ENCODE peak calls at places on chromosomes 7 and 10, in ten cellular contexts. One of them, this sample, is unnamed.

GRCh38 chr10:28592953-28593352 is 60.0 kb downstream of the WAC start:
- DNase-seq in NCI-H1417: no peak
- DNase-seq in HTR-8/SVneo: peak; percentile 51
- DNase-seq in endothelial cell: no peak
- DNase-seq in epithelial cell of esophagus: peak; percentile 85
- DNase-seq in renal cortical epithelial cell: peak; percentile 87
- DNase-seq in NCI-H510A treated with DMSO at 0.1 percent for 48 hours: no peak
- DNase-seq in tibial nerve: no peak
- DNase-seq in LNCaP clone FGC: no peak
- DNase-seq in NCI-H460: peak; percentile 16
- DNase-seq in this sample: no peak

GRCh38 chr7:4149645-4150044 is 532.5 kb upstream of the FOXK1 start:
- DNase-seq in NCI-H510A treated with DMSO at 0.1 percent for 48 hours: no peak
- DNase-seq in NCI-H460: no peak
- DNase-seq in LNCaP clone FGC: no peak
- DNase-seq in tibial nerve: no peak
- DNase-seq in epithelial cell of esophagus: no peak
- DNase-seq in endothelial cell: no peak
- DNase-seq in NCI-H1417: no peak
- DNase-seq in HTR-8/SVneo: no peak
- DNase-seq in renal cortical epithelial cell: no peak
- DNase-seq in this sample: no peak

GRCh38 chr10:12500406-12501303 is 151.3 kb downstream of the CAMK1D start:
- DNase-seq in epithelial cell of esophagus: no peak
- DNase-seq in renal cortical epithelial cell: no peak
- DNase-seq in NCI-H460: no peak
- DNase-seq in NCI-H510A treated with DMSO at 0.1 percent for 48 hours: peak; percentile 63
- DNase-seq in HTR-8/SVneo: no peak
- DNase-seq in NCI-H1417: peak; percentile 72
- DNase-seq in endothelial cell: no peak
- DNase-seq in LNCaP clone FGC: peak; percentile 39
- DNase-seq in tibial nerve: no peak
- DNase-seq in this sample: peak; percentile 40

GRCh38 chr7:4792537-4793126 is 17.2 kb downstream of the AP5Z1 start:
- DNase-seq in NCI-H460: no peak
- DNase-seq in renal cortical epithelial cell: no peak
- DNase-seq in NCI-H1417: no peak
- DNase-seq in HTR-8/SVneo: no peak
- DNase-seq in tibial nerve: no peak
- DNase-seq in endothelial cell: peak; percentile 70
- DNase-seq in epithelial cell of esophagus: no peak
- DNase-seq in NCI-H510A treated with DMSO at 0.1 percent for 48 hours: no peak
- DNase-seq in LNCaP clone FGC: no peak
- DNase-seq in this sample: no peak

GRCh38 chr10:91043173-91043910 is 122.5 kb upstream of the ANKRD1 start:
- DNase-seq in renal cortical epithelial cell: peak; percentile 26
- DNase-seq in epithelial cell of esophagus: peak; percentile 35
- DNase-seq in NCI-H460: peak; percentile 45
- DNase-seq in LNCaP clone FGC: peak; percentile 22
- DNase-seq in tibial nerve: peak; percentile 36
- DNase-seq in endothelial cell: peak; percentile 13
- DNase-seq in NCI-H510A treated with DMSO at 0.1 percent for 48 hours: peak; percentile 37
- DNase-seq in NCI-H1417: peak; percentile 40
- DNase-seq in HTR-8/SVneo: peak; percentile 20
- DNase-seq in this sample: peak; percentile 23

GRCh38 chr7:12244129-12244528 is 33.0 kb downstream of the TMEM106B start:
- DNase-seq in renal cortical epithelial cell: peak; percentile 19
- DNase-seq in NCI-H460: peak; percentile 40
- DNase-seq in endothelial cell: peak; percentile 30
- DNase-seq in epithelial cell of esophagus: peak; percentile 31
- DNase-seq in NCI-H510A treated with DMSO at 0.1 percent for 48 hours: no peak
- DNase-seq in NCI-H1417: peak; percentile 58
- DNase-seq in tibial nerve: no peak
- DNase-seq in LNCaP clone FGC: peak; percentile 8
- DNase-seq in HTR-8/SVneo: peak; percentile 15
- DNase-seq in this sample: peak; percentile 71

GRCh38 chr7:70743531-70743930 is 388.4 kb upstream of the GALNT17 start:
- DNase-seq in NCI-H460: no peak
- DNase-seq in HTR-8/SVneo: no peak
- DNase-seq in tibial nerve: no peak
- DNase-seq in NCI-H1417: no peak
- DNase-seq in renal cortical epithelial cell: no peak
- DNase-seq in LNCaP clone FGC: no peak
- DNase-seq in epithelial cell of esophagus: no peak
- DNase-seq in endothelial cell: no peak
- DNase-seq in NCI-H510A treated with DMSO at 0.1 percent for 48 hours: no peak
- DNase-seq in this sample: no peak

GRCh38 chr7:151261534-151261933 is 13.0 kb upstream of the SMARCD3 start:
- DNase-seq in epithelial cell of esophagus: no peak
- DNase-seq in renal cortical epithelial cell: no peak
- DNase-seq in NCI-H460: no peak
- DNase-seq in tibial nerve: no peak
- DNase-seq in HTR-8/SVneo: no peak
- DNase-seq in NCI-H1417: peak; percentile 50
- DNase-seq in endothelial cell: no peak
- DNase-seq in NCI-H510A treated with DMSO at 0.1 percent for 48 hours: no peak
- DNase-seq in LNCaP clone FGC: no peak
- DNase-seq in this sample: no peak

GRCh38 chr10:113169853-113170455 is 219.9 kb downstream of the TCF7L2 start:
- DNase-seq in tibial nerve: no peak
- DNase-seq in NCI-H510A treated with DMSO at 0.1 percent for 48 hours: no peak
- DNase-seq in NCI-H1417: no peak
- DNase-seq in endothelial cell: no peak
- DNase-seq in HTR-8/SVneo: no peak
- DNase-seq in renal cortical epithelial cell: no peak
- DNase-seq in NCI-H460: no peak
- DNase-seq in LNCaP clone FGC: no peak
- DNase-seq in epithelial cell of esophagus: no peak
- DNase-seq in this sample: no peak

GRCh38 chr10:79552143-79552542 is 8.1 kb downstream of the SFTPA2 start:
- DNase-seq in renal cortical epithelial cell: no peak
- DNase-seq in endothelial cell: no peak
- DNase-seq in NCI-H460: no peak
- DNase-seq in tibial nerve: no peak
- DNase-seq in epithelial cell of esophagus: no peak
- DNase-seq in NCI-H510A treated with DMSO at 0.1 percent for 48 hours: no peak
- DNase-seq in HTR-8/SVneo: no peak
- DNase-seq in LNCaP clone FGC: no peak
- DNase-seq in NCI-H1417: no peak
- DNase-seq in this sample: no peak

GRCh38 chr10:29329420-29329819 is 40.5 kb downstream of the LYZL1 start:
- DNase-seq in renal cortical epithelial cell: peak; percentile 59
- DNase-seq in LNCaP clone FGC: no peak
- DNase-seq in endothelial cell: no peak
- DNase-seq in NCI-H510A treated with DMSO at 0.1 percent for 48 hours: peak; percentile 36
- DNase-seq in HTR-8/SVneo: no peak
- DNase-seq in NCI-H1417: peak; percentile 96
- DNase-seq in epithelial cell of esophagus: no peak
- DNase-seq in tibial nerve: peak; percentile 57
- DNase-seq in NCI-H460: no peak
- DNase-seq in this sample: no peak

This sample was measured in Caco-2.